ENCODE peak calls at places on chromosomes 2 and 18, in five cellular contexts. S, O, Z, B and M are unnamed samples.

GRCh38 chr18:58400337-58400885 is 228.5 kb downstream of the ALPK2 start:
- DNase-seq in S (no peak), O (no peak), Z (no peak), B (no peak), M (no peak)

GRCh38 chr2:191318037-191318728 is 73.0 kb downstream of the MYO1B start:
- DNase-seq in S (no peak), O (no peak), Z (peak; percentile 77), B (no peak), M (no peak)

GRCh38 chr2:15982285-15982967 is 42.1 kb downstream of the MYCN start:
- DNase-seq in S (no peak), O (no peak), Z (no peak), B (no peak), M (no peak)

GRCh38 chr2:170202437-170202836 is 24.5 kb downstream of the MYO3B start:
- DNase-seq in S (no peak), O (no peak), Z (no peak), B (no peak), M (no peak)

GRCh38 chr2:108404784-108405397 is 27.1 kb downstream of the SULT1C4 start:
- DNase-seq in S (no peak), O (no peak), Z (no peak), B (no peak), M (no peak)

GRCh38 chr18:41940506-41941215 is 14.4 kb upstream of the PIK3C3 start:
- DNase-seq in S (no peak), O (no peak), Z (peak; percentile 98), B (no peak), M (peak; percentile 9)

GRCh38 chr2:173448938-173449471 is 94.3 kb downstream of the CDCA7 start:
- DNase-seq in S (peak; percentile 76), O (peak; percentile 73), Z (peak; percentile 75), B (peak; percentile 94), M (peak; percentile 92)

GRCh38 chr18:58624011-58624410 is 4.9 kb downstream of the ALPK2 start:
- DNase-seq in S (no peak), O (no peak), Z (peak; percentile 50), B (no peak), M (no peak)

GRCh38 chr18:79458131-79458838 is 62.6 kb downstream of the NFATC1 start:
- DNase-seq in S (peak; percentile 58), O (no peak), Z (peak; percentile 93), B (no peak), M (peak; percentile 69)

GRCh38 chr2:77520981-77521380 is 1.2 kb downstream of the LRRTM4 start:
- DNase-seq in S (no peak), O (no peak), Z (no peak), B (no peak), M (no peak)
- TF ChIP-seq CTCF in S (no peak), O (no peak), Z (no peak), B (no peak), M (no peak)

GRCh38 chr2:157777425-157777824 is 98.7 kb downstream of the ACVR1 start:
- DNase-seq in S (peak; percentile 30), O (peak; percentile 19), Z (peak; percentile 44), B (peak; percentile 36), M (peak; percentile 68)
- TF ChIP-seq CTCF in S (peak; percentile 66), O (peak; percentile 7), Z (peak; percentile 70), B (peak; percentile 28), M (peak; percentile 35)

DNA sequence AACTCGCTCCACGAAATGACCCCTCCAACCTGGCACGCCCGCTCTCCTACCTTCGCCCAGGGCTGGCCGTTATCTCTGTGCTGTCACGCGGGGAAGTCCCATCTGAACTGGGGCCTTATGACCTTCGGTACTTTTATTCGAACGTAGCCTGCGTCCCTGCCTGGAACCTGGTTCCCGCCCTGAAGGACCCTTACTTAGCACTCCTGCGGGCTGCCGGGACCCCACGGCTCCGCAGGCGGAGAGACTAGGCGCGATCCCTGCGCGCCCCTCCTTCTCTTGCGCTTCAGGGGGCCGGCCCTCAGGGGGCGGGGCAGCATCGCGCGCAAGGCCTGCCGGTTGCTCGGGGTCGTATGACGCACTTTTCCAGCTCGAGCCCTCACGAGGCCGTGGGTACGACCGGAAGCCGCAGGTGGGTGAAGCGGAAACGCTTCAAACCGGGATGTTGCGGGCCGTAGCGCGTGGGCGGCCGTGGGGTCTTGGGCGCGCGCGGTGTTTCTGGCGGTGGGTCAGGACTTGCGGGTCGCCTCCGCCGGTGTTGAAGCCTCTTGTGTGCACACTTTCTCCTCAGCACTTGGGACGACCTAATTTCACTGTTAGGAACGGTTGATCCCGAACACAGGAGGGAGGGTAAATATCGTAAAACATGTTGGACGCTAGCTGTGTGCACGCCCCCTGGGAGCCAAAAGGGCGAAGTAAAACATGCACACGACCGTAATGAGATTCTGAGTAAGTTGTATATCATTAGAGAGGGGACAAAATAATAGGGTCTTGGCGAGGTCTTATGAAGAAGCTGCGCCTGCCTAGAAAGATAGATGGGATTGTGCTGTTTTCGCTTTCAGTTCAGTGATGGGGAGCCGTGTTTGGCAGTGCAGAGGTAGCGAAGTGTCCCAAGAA is at the start of the genes LIPT1 and TSGA10:
- DNase-seq in S (peak; percentile 77), O (peak; percentile 91), Z (peak; percentile 91), B (peak; percentile 80), M (peak; percentile 92)
- TF ChIP-seq CTCF in S (no peak), O (no peak), Z (no peak), B (no peak), M (no peak)

DNA sequence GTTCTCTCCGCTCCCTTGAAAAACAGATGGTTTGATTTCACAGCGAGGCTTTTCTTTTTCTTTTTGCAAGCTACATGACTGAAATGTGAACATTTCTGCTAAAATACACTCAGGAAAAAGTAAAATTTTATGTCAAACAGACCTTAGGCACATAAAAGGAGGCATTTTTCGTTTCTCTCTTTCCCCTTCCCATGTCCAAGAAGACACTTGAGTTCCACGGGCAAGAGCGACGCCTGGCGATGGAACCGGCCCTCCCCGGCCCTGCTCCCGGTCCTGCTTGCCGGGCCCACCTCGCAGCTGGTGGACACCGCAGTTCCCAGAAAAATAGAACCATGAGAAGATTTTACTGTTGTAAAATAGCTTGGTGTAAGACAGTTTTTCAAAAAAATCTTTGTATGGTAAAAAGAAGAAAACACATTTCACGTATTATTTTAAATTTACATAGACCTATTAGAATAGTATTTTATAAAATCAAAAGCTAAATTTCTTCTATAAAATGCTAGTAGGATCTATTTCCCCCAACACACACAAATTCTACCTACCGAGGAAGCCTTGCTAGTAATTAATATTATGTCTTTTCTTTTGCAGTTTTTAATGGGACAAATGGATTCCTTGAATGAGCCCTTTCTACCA is 2.3 kb upstream of the ALKAL2 start:
- DNase-seq in S (peak; percentile 81), O (peak; percentile 68), Z (peak; percentile 73), B (peak; percentile 81), M (peak; percentile 77)
- TF ChIP-seq CTCF in S (no peak), O (peak; percentile 65), Z (peak; percentile 94), B (peak; percentile 49), M (peak; percentile 64)

DNA sequence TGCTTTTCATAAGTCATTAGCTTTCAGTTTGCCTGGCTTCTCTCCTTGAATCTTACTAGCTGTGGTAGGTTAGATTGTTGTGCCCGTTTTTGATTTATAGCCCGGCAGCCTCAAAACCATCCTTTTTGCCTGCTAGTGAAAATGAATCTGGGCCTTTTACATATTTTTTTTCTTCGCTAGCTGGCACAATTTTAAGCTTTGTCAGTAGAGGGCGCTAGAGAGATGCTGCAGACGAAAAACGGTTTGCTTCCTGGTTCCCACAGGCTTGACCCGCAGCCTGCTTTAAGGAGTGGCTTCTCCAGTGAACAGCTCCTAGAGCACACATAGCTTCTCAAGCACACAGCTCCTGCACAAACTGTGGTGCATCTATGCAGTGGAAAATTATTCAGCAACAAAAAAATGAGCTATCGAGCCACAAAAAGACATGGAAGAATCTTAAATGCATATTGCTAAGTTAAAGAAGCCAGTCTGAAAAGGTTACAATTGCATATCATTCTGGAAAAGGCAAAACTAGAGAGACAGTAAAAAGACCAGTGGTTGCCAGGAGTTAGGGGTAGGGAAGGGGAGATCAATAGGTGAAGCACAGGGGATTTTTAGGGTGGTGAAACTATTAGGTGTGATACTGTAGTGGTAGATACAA is 47.9 kb downstream of the E2F6 start:
- DNase-seq in S (peak; percentile 26), O (no peak), Z (no peak), B (peak; percentile 26), M (peak; percentile 44)
- TF ChIP-seq CTCF in S (peak; percentile 78), O (peak; percentile 30), Z (peak; percentile 25), B (peak; percentile 43), M (peak; percentile 64)

GRCh38 chr2:59112258-59112657 is 871.1 kb upstream of the FANCL start:
- DNase-seq in S (no peak), O (no peak), Z (no peak), B (no peak), M (no peak)
- TF ChIP-seq CTCF in S (no peak), O (no peak), Z (no peak), B (no peak), M (no peak)

GRCh38 chr18:48317781-48318381 is 91.3 kb downstream of the ZBTB7C start:
- DNase-seq in S (no peak), O (no peak), Z (no peak), B (no peak), M (no peak)
- TF ChIP-seq CTCF in S (peak; percentile 52), O (peak; percentile 2), Z (no peak), B (no peak), M (peak; percentile 18)